ENCODE peak calls at places on chromosome 10, in four cellular contexts. One of them, this sample, is unnamed.

GRCh38 chr10:15237351-15237750 is 68.9 kb upstream of the NMT2 start:
- DNase-seq in activated naive CD8-positive, alpha-beta T cell treated with anti-CD3 and anti-CD28 coated beads for 36 hours: no peak
- DNase-seq in GM23248: peak
- DNase-seq in fibroblast of the aortic adventitia: peak
- DNase-seq in this sample: no peak

GRCh38 chr10:89469517-89469916 is 55.1 kb downstream of the IFIT5 start:
- DNase-seq in fibroblast of the aortic adventitia: no peak
- DNase-seq in GM23248: no peak
- DNase-seq in activated naive CD8-positive, alpha-beta T cell treated with anti-CD3 and anti-CD28 coated beads for 36 hours: no peak
- DNase-seq in this sample: no peak

GRCh38 chr10:118781536-118781935 is 26.8 kb upstream of the CACUL1 start:
- DNase-seq in fibroblast of the aortic adventitia: no peak
- DNase-seq in GM23248: no peak
- DNase-seq in activated naive CD8-positive, alpha-beta T cell treated with anti-CD3 and anti-CD28 coated beads for 36 hours: no peak
- DNase-seq in this sample: no peak

GRCh38 chr10:2791774-2792443 is 275.4 kb upstream of the PFKP start:
- DNase-seq in activated naive CD8-positive, alpha-beta T cell treated with anti-CD3 and anti-CD28 coated beads for 36 hours: peak
- DNase-seq in fibroblast of the aortic adventitia: no peak
- DNase-seq in GM23248: no peak
- DNase-seq in this sample: no peak

GRCh38 chr10:124637091-124637700 is 107.0 kb downstream of the FAM53B start:
- DNase-seq in fibroblast of the aortic adventitia: no peak
- DNase-seq in activated naive CD8-positive, alpha-beta T cell treated with anti-CD3 and anti-CD28 coated beads for 36 hours: no peak
- DNase-seq in GM23248: no peak
- DNase-seq in this sample: no peak

GRCh38 chr10:119737827-119738226 is 12.0 kb downstream of the INPP5F start:
- DNase-seq in GM23248: peak
- DNase-seq in fibroblast of the aortic adventitia: peak
- DNase-seq in activated naive CD8-positive, alpha-beta T cell treated with anti-CD3 and anti-CD28 coated beads for 36 hours: peak
- DNase-seq in this sample: no peak

GRCh38 chr10:96416643-96417042 is 57.8 kb upstream of the OPALIN start:
- DNase-seq in fibroblast of the aortic adventitia: no peak
- DNase-seq in activated naive CD8-positive, alpha-beta T cell treated with anti-CD3 and anti-CD28 coated beads for 36 hours: no peak
- DNase-seq in GM23248: no peak
- DNase-seq in this sample: no peak

GRCh38 chr10:50406457-50407076 is 155.3 kb upstream of the ASAH2 start:
- DNase-seq in activated naive CD8-positive, alpha-beta T cell treated with anti-CD3 and anti-CD28 coated beads for 36 hours: no peak
- DNase-seq in GM23248: no peak
- DNase-seq in fibroblast of the aortic adventitia: no peak
- DNase-seq in this sample: no peak

GRCh38 chr10:54402576-54402975 is 398.5 kb downstream of the PCDH15 start:
- DNase-seq in GM23248: peak
- DNase-seq in activated naive CD8-positive, alpha-beta T cell treated with anti-CD3 and anti-CD28 coated beads for 36 hours: no peak
- DNase-seq in fibroblast of the aortic adventitia: no peak
- DNase-seq in this sample: no peak

This sample was measured in germinal center.